ENCODE peak calls at places on chromosomes 5 and 9, in seven cellular contexts. W is tibial nerve, P is frontal cortex, Y is T-helper 2 cell, U is HFFc6, B is AML-193, N is substantia nigra. I is an unnamed sample.

GRCh38 chr5:74643160-74643562 is 2.6 kb upstream of the ENC1 start:
- DNase-seq in Y (no peak), U (peak), B (peak), W (no peak), P (no peak), N (no peak), I (peak)

GRCh38 chr9:98709968-98710965 is 1.5 kb upstream of the GABBR2 start:
- DNase-seq in W (no peak), N (no peak), B (no peak), Y (no peak), U (peak), P (no peak), I (peak)

GRCh38 chr5:93741136-93741811 is at the start of gene POU5F2:
- DNase-seq in B (no peak), N (no peak), U (no peak), W (no peak), P (no peak), Y (no peak), I (no peak)

GRCh38 chr9:129761293-129761900 is 8.6 kb upstream of the PTGES start:
- DNase-seq in N (no peak), U (no peak), Y (no peak), B (no peak), W (no peak), P (no peak), I (peak)

GRCh38 chr5:91038180-91038808 is 344.8 kb downstream of the ARRDC3 start:
- DNase-seq in Y (no peak), P (no peak), U (no peak), W (no peak), N (no peak), B (no peak), I (no peak)

GRCh38 chr5:180304016-180304292 is 12.1 kb upstream of the MAPK9 start:
- DNase-seq in Y (no peak), W (no peak), P (no peak), N (no peak), U (no peak), B (no peak), I (no peak)

GRCh38 chr5:2742921-2743679 is 8.4 kb downstream of the IRX2 start:
- DNase-seq in N (no peak), W (no peak), Y (no peak), B (no peak), P (no peak), U (no peak), I (no peak)

GRCh38 chr5:120624021-120624563 is 160.0 kb downstream of the PRR16 start:
- DNase-seq in U (peak), W (no peak), B (no peak), P (no peak), Y (no peak), N (no peak), I (peak)

GRCh38 chr9:79569814-79570448 is 1.8 kb upstream of the TLE4 start:
- DNase-seq in P (no peak), U (no peak), Y (no peak), B (no peak), W (no peak), N (no peak), I (no peak)

GRCh38 chr5:95715799-95716461 is 15.2 kb upstream of the RHOBTB3 start:
- DNase-seq in Y (no peak), U (peak), W (no peak), N (no peak), P (no peak), B (no peak), I (peak)

GRCh38 chr9:2838984-2839367 is 4.9 kb downstream of the PUM3 start:
- DNase-seq in Y (no peak), P (no peak), B (no peak), N (no peak), W (no peak), U (no peak), I (no peak)

GRCh38 chr9:84137968-84138367 is 157.4 kb downstream of the RMI1 start:
- DNase-seq in U (no peak), W (no peak), P (no peak), Y (no peak), B (no peak), N (no peak), I (no peak)

GRCh38 chr5:53479656-53480473 is 564 bp upstream of the FST start:
- DNase-seq in B (no peak), N (no peak), P (peak), U (peak), W (peak), Y (no peak), I (peak)

GRCh38 chr5:43396762-43397304 is 15.4 kb downstream of the CCL28 start:
- DNase-seq in W (peak), P (peak), Y (peak), N (no peak), B (no peak), U (no peak), I (no peak)

GRCh38 chr5:163193886-163194285 is 243.5 kb upstream of the CCNG1 start:
- DNase-seq in W (no peak), B (no peak), U (no peak), N (no peak), P (no peak), Y (no peak), I (no peak)

GRCh38 chr9:15135167-15135792 is 171.7 kb downstream of the TTC39B start:
- DNase-seq in N (peak), B (peak), U (peak), P (peak), Y (peak), W (peak), I (peak)

GRCh38 chr9:134226221-134226930 is 62.0 kb upstream of the RNU6ATAC start:
- DNase-seq in U (no peak), W (no peak), N (no peak), Y (no peak), P (no peak), B (no peak), I (no peak)

GRCh38 chr5:72197393-72197792 is 90.1 kb downstream of the MAP1B start:
- DNase-seq in Y (no peak), N (no peak), U (no peak), W (no peak), P (no peak), B (no peak), I (no peak)

GRCh38 chr9:98365227-98365669 is 109.8 kb upstream of the TBC1D2 start:
- DNase-seq in B (no peak), N (no peak), P (no peak), Y (no peak), U (peak), W (no peak), I (peak)

GRCh38 chr5:102223542-102224444 is 72.3 kb downstream of the SLCO4C1 start:
- DNase-seq in Y (no peak), N (no peak), P (no peak), W (no peak), B (peak), U (peak), I (peak)

GRCh38 chr5:4700082-4700481 is 440.0 kb upstream of the ADAMTS16 start:
- DNase-seq in B (peak), U (peak), Y (no peak), W (peak), N (peak), P (peak), I (peak)

GRCh38 chr9:130359819-130360218 is 84.9 kb upstream of the ASS1 start:
- DNase-seq in B (no peak), Y (no peak), N (no peak), W (no peak), P (no peak), U (no peak), I (no peak)

GRCh38 chr9:33197279-33197678 is 30.1 kb upstream of the B4GALT1 start:
- DNase-seq in Y (no peak), N (no peak), P (no peak), B (no peak), U (no peak), W (no peak), I (no peak)